ENCODE peak calls at places on chromosome 21, in seven cellular contexts. One of them, this sample, is unnamed.

GRCh38 chr21:24112020-24112419 is 1495.3 kb downstream of the MRPL39 start:
- DNase-seq in H1: no peak
- DNase-seq in K562: no peak
- DNase-seq in HCT116: no peak
- DNase-seq in SK-N-SH: no peak
- DNase-seq in GM12878: no peak
- DNase-seq in HepG2: no peak
- DNase-seq in this sample: no peak

GRCh38 chr21:20971296-20971921 is 26.8 kb upstream of the NCAM2 start:
- DNase-seq in HepG2: peak; percentile 18
- DNase-seq in H1: no peak
- DNase-seq in K562: peak; percentile 59
- DNase-seq in SK-N-SH: peak; percentile 65
- DNase-seq in GM12878: no peak
- DNase-seq in HCT116: no peak
- DNase-seq in this sample: peak; percentile 60

GRCh38 chr21:24255591-24255990 is 1351.7 kb downstream of the MRPL39 start:
- DNase-seq in H1: no peak
- DNase-seq in K562: no peak
- DNase-seq in HCT116: no peak
- DNase-seq in GM12878: no peak
- DNase-seq in HepG2: no peak
- DNase-seq in SK-N-SH: no peak
- DNase-seq in this sample: no peak

GRCh38 chr21:32559004-32559610 is 26.2 kb downstream of the TCP10L start:
- DNase-seq in K562: peak; percentile 52
- DNase-seq in HCT116: no peak
- DNase-seq in GM12878: no peak
- DNase-seq in H1: no peak
- DNase-seq in SK-N-SH: no peak
- DNase-seq in HepG2: no peak
- DNase-seq in this sample: no peak

GRCh38 chr21:23968008-23968407 is 1639.3 kb downstream of the MRPL39 start:
- DNase-seq in GM12878: no peak
- DNase-seq in HepG2: no peak
- DNase-seq in H1: no peak
- DNase-seq in K562: no peak
- DNase-seq in SK-N-SH: no peak
- DNase-seq in HCT116: no peak
- DNase-seq in this sample: no peak

GRCh38 chr21:46304955-46305354 is 18.7 kb downstream of the C21orf58 start:
- DNase-seq in K562: peak; percentile 68
- DNase-seq in H1: no peak
- DNase-seq in HepG2: no peak
- DNase-seq in GM12878: no peak
- DNase-seq in SK-N-SH: no peak
- DNase-seq in HCT116: no peak
- DNase-seq in this sample: no peak

GRCh38 chr21:45976666-45977335 is 4.8 kb upstream of the COL6A1 start:
- DNase-seq in K562: no peak
- DNase-seq in HepG2: no peak
- DNase-seq in SK-N-SH: no peak
- DNase-seq in H1: peak; percentile 51
- DNase-seq in HCT116: no peak
- DNase-seq in GM12878: no peak
- DNase-seq in this sample: no peak

GRCh38 chr21:44395260-44395659 is 41.8 kb downstream of the TRPM2 start:
- DNase-seq in SK-N-SH: peak; percentile 24
- DNase-seq in HCT116: no peak
- DNase-seq in GM12878: no peak
- DNase-seq in HepG2: no peak
- DNase-seq in H1: no peak
- DNase-seq in K562: no peak
- DNase-seq in this sample: no peak

GRCh38 chr21:45073301-45074047 is 906 bp upstream of the ADARB1 start:
- DNase-seq in K562: peak; percentile 89
- DNase-seq in H1: no peak
- DNase-seq in SK-N-SH: peak; percentile 83
- DNase-seq in GM12878: no peak
- DNase-seq in HepG2: peak; percentile 31
- DNase-seq in HCT116: no peak
- DNase-seq in this sample: peak; percentile 67

GRCh38 chr21:37149411-37149810 is 76.4 kb downstream of the TTC3 start:
- DNase-seq in HCT116: no peak
- DNase-seq in SK-N-SH: no peak
- DNase-seq in K562: no peak
- DNase-seq in HepG2: peak; percentile 4
- DNase-seq in GM12878: no peak
- DNase-seq in H1: no peak
- DNase-seq in this sample: no peak

GRCh38 chr21:46118305-46118870 is 20.5 kb downstream of the COL6A2 start:
- DNase-seq in GM12878: no peak
- DNase-seq in HepG2: no peak
- DNase-seq in SK-N-SH: peak; percentile 28
- DNase-seq in H1: peak; percentile 41
- DNase-seq in HCT116: no peak
- DNase-seq in K562: no peak
- DNase-seq in this sample: no peak

GRCh38 chr21:38993561-38993960 is 187.8 kb downstream of the ETS2 start:
- DNase-seq in HCT116: peak; percentile 4
- DNase-seq in SK-N-SH: no peak
- DNase-seq in K562: no peak
- DNase-seq in H1: no peak
- DNase-seq in HepG2: peak; percentile 41
- DNase-seq in GM12878: no peak
- DNase-seq in this sample: no peak

GRCh38 chr21:36835383-36835795 is 131.1 kb downstream of the HLCS start:
- DNase-seq in SK-N-SH: peak; percentile 22
- DNase-seq in GM12878: no peak
- DNase-seq in H1: no peak
- DNase-seq in HCT116: no peak
- DNase-seq in K562: peak; percentile 11
- DNase-seq in HepG2: no peak
- DNase-seq in this sample: peak; percentile 27

GRCh38 chr21:44773291-44773932 is 28.2 kb downstream of the UBE2G2 start:
- DNase-seq in SK-N-SH: peak; percentile 49
- DNase-seq in HepG2: no peak
- DNase-seq in GM12878: no peak
- DNase-seq in K562: no peak
- DNase-seq in H1: no peak
- DNase-seq in HCT116: no peak
- DNase-seq in this sample: peak; percentile 81

GRCh38 chr21:33236013-33236686 is 6.4 kb downstream of the IFNAR2 start:
- DNase-seq in SK-N-SH: no peak
- DNase-seq in H1: no peak
- DNase-seq in GM12878: no peak
- DNase-seq in HCT116: no peak
- DNase-seq in K562: no peak
- DNase-seq in HepG2: no peak
- DNase-seq in this sample: no peak

GRCh38 chr21:28944296-28944695 is 48.4 kb downstream of the LTN1 start:
- DNase-seq in H1: no peak
- DNase-seq in K562: no peak
- DNase-seq in SK-N-SH: no peak
- DNase-seq in HCT116: no peak
- DNase-seq in GM12878: no peak
- DNase-seq in HepG2: peak; percentile 14
- DNase-seq in this sample: no peak

GRCh38 chr21:25944082-25944481 is 209.3 kb downstream of the GABPA start:
- DNase-seq in SK-N-SH: no peak
- DNase-seq in H1: no peak
- DNase-seq in GM12878: no peak
- DNase-seq in HepG2: peak; percentile 12
- DNase-seq in K562: no peak
- DNase-seq in HCT116: no peak
- DNase-seq in this sample: no peak

GRCh38 chr21:36509966-36510742 is 30.2 kb upstream of the CLDN14 start:
- DNase-seq in HCT116: no peak
- DNase-seq in H1: no peak
- DNase-seq in K562: no peak
- DNase-seq in SK-N-SH: no peak
- DNase-seq in HepG2: no peak
- DNase-seq in GM12878: no peak
- DNase-seq in this sample: peak; percentile 95

GRCh38 chr21:46006547-46007497 is 25.3 kb downstream of the COL6A1 start:
- DNase-seq in GM12878: no peak
- DNase-seq in H1: peak; percentile 38
- DNase-seq in HCT116: no peak
- DNase-seq in K562: no peak
- DNase-seq in SK-N-SH: peak; percentile 22
- DNase-seq in HepG2: no peak
- DNase-seq in this sample: no peak

GRCh38 chr21:38341546-38342012 is 84.8 kb downstream of the KCNJ15 start:
- DNase-seq in SK-N-SH: no peak
- DNase-seq in H1: no peak
- DNase-seq in GM12878: no peak
- DNase-seq in HCT116: no peak
- DNase-seq in K562: no peak
- DNase-seq in HepG2: no peak
- DNase-seq in this sample: no peak

GRCh38 chr21:46161180-46161799 is 5.9 kb upstream of the FTCD start:
- DNase-seq in GM12878: no peak
- DNase-seq in H1: peak; percentile 42
- DNase-seq in HepG2: no peak
- DNase-seq in SK-N-SH: peak; percentile 30
- DNase-seq in HCT116: no peak
- DNase-seq in K562: no peak
- DNase-seq in this sample: no peak

GRCh38 chr21:37367758-37368535 is 1.4 kb downstream of the DYRK1A start:
- DNase-seq in HepG2: no peak
- DNase-seq in K562: peak; percentile 71
- DNase-seq in H1: peak; percentile 61
- DNase-seq in SK-N-SH: peak; percentile 42
- DNase-seq in GM12878: no peak
- DNase-seq in HCT116: no peak
- DNase-seq in this sample: peak; percentile 55

DNA sequence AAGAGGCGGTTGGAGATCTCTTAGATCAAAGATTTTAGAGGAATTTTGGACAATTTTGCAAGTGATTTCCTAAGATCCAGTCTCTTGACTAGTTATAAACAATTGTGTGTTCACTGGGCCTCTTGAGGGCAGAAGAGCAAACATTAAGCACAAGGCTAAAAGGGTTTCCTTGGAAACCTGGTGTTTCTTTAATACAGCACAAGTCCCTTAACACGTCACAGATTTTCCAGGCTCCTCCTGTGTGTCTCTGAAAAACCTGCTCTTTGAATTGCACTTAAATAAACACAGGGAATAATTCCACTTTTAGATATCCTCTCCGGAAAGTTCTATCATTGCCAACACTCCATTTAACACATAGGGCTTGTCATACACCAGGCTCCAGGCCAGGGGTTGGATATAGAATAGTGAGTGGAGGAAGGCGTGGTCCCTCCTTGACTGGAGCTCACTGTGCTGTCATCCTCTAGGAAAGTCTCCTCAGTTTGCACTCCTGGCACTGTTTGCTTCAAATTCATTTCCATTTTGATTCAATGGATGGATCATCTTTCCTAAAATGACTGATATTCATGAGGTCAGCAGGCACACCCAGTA is 442.5 kb downstream of the DSCAM start:
- DNase-seq in SK-N-SH: no peak
- DNase-seq in HCT116: no peak
- DNase-seq in H1: no peak
- DNase-seq in GM12878: no peak
- DNase-seq in K562: no peak
- DNase-seq in HepG2: no peak
- DNase-seq in this sample: peak; percentile 58
- TF ChIP-seq JUND in SK-N-SH: no peak
- TF ChIP-seq JUND in HCT116: no peak
- TF ChIP-seq JUND in H1: no peak
- TF ChIP-seq JUND in GM12878: no peak
- TF ChIP-seq JUND in K562: no peak
- TF ChIP-seq JUND in HepG2: no peak
- TF ChIP-seq JUND in this sample: no peak

GRCh38 chr21:27047331-27048314 is 80.7 kb upstream of the ADAMTS5 start:
- DNase-seq in SK-N-SH: no peak
- DNase-seq in HepG2: no peak
- DNase-seq in GM12878: no peak
- DNase-seq in K562: no peak
- DNase-seq in H1: no peak
- DNase-seq in HCT116: no peak
- DNase-seq in this sample: peak; percentile 7
- TF ChIP-seq JUND in SK-N-SH: peak; percentile 5
- TF ChIP-seq JUND in HepG2: no peak
- TF ChIP-seq JUND in GM12878: no peak
- TF ChIP-seq JUND in K562: no peak
- TF ChIP-seq JUND in H1: no peak
- TF ChIP-seq JUND in HCT116: no peak
- TF ChIP-seq JUND in this sample: no peak

GRCh38 chr21:34642211-34643075 is 26.4 kb upstream of the CLIC6 start:
- DNase-seq in H1: no peak
- DNase-seq in HepG2: no peak
- DNase-seq in HCT116: no peak
- DNase-seq in K562: no peak
- DNase-seq in GM12878: peak; percentile 87
- DNase-seq in SK-N-SH: no peak
- DNase-seq in this sample: no peak
- TF ChIP-seq JUND in H1: no peak
- TF ChIP-seq JUND in HepG2: no peak
- TF ChIP-seq JUND in HCT116: no peak
- TF ChIP-seq JUND in K562: no peak
- TF ChIP-seq JUND in GM12878: no peak
- TF ChIP-seq JUND in SK-N-SH: no peak
- TF ChIP-seq JUND in this sample: no peak

GRCh38 chr21:43367859-43368258 is 59.1 kb downstream of the SIK1 start:
- DNase-seq in H1: no peak
- DNase-seq in GM12878: no peak
- DNase-seq in SK-N-SH: no peak
- DNase-seq in K562: no peak
- DNase-seq in HCT116: no peak
- DNase-seq in HepG2: no peak
- DNase-seq in this sample: no peak

GRCh38 chr21:43370091-43370658 is 56.8 kb downstream of the SIK1 start:
- DNase-seq in HepG2: no peak
- DNase-seq in K562: no peak
- DNase-seq in SK-N-SH: no peak
- DNase-seq in HCT116: no peak
- DNase-seq in H1: no peak
- DNase-seq in GM12878: no peak
- DNase-seq in this sample: no peak

GRCh38 chr21:43369596-43370090 is 57.3 kb downstream of the SIK1 start:
- DNase-seq in SK-N-SH: no peak
- DNase-seq in H1: no peak
- DNase-seq in K562: no peak
- DNase-seq in GM12878: no peak
- DNase-seq in HepG2: no peak
- DNase-seq in HCT116: no peak
- DNase-seq in this sample: no peak

GRCh38 chr21:43368685-43369084 is 58.2 kb downstream of the SIK1 start:
- DNase-seq in HCT116: no peak
- DNase-seq in SK-N-SH: no peak
- DNase-seq in H1: no peak
- DNase-seq in HepG2: no peak
- DNase-seq in GM12878: no peak
- DNase-seq in K562: no peak
- DNase-seq in this sample: no peak

DNA sequence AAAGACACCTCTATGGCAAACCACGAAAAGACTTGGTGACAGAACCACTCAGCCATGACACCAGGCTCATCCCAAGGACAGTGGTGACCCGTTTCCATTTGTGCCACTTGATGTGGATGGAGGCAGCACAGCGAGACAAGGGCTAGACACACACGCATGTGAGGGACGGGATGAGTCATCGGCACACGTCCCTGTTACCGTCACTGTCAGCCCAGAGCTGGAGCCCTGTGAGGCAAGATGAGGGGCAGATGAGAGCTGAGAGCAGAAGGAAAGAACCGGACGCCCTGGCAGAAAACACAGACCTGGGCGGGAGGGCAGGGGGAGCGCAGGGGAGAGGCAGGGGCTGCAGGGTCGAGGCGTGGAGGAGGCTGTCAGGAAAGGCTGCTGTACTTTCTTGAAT is 57.8 kb downstream of the SIK1 start:
- DNase-seq in H1: no peak
- DNase-seq in HepG2: peak; percentile 31
- DNase-seq in SK-N-SH: peak; percentile 68
- DNase-seq in HCT116: no peak
- DNase-seq in GM12878: no peak
- DNase-seq in K562: no peak
- DNase-seq in this sample: no peak
- TF ChIP-seq JUND in H1: no peak
- TF ChIP-seq JUND in HepG2: peak; percentile 70
- TF ChIP-seq JUND in SK-N-SH: no peak
- TF ChIP-seq JUND in HCT116: no peak
- TF ChIP-seq JUND in GM12878: peak; percentile 63
- TF ChIP-seq JUND in K562: peak; percentile 27
- TF ChIP-seq JUND in this sample: no peak